ENCODE peak calls at places on chromosomes 3 and 15, in eight cellular contexts. One of them, this sample, is unnamed.

GRCh38 chr3:72916249-72916648 is 28.4 kb downstream of the GXYLT2 start:
- DNase-seq in Kasumi-1: no peak
- DNase-seq in psoas muscle: no peak
- DNase-seq in T-helper 17 cell: no peak
- DNase-seq in CD8-positive, alpha-beta memory T cell: no peak
- DNase-seq in pancreas: no peak
- DNase-seq in progenitor cell of endocrine pancreas: no peak
- DNase-seq in left ventricle myocardium superior: no peak
- DNase-seq in this sample: no peak

GRCh38 chr3:46183330-46183729 is 24.8 kb downstream of the CCR1 start:
- DNase-seq in Kasumi-1: peak
- DNase-seq in psoas muscle: no peak
- DNase-seq in T-helper 17 cell: no peak
- DNase-seq in CD8-positive, alpha-beta memory T cell: no peak
- DNase-seq in pancreas: no peak
- DNase-seq in progenitor cell of endocrine pancreas: no peak
- DNase-seq in left ventricle myocardium superior: no peak
- DNase-seq in this sample: no peak

GRCh38 chr3:155712008-155712407 is 32.9 kb downstream of the PLCH1 start:
- DNase-seq in Kasumi-1: no peak
- DNase-seq in psoas muscle: no peak
- DNase-seq in T-helper 17 cell: no peak
- DNase-seq in CD8-positive, alpha-beta memory T cell: no peak
- DNase-seq in pancreas: no peak
- DNase-seq in progenitor cell of endocrine pancreas: no peak
- DNase-seq in left ventricle myocardium superior: no peak
- DNase-seq in this sample: no peak

GRCh38 chr15:43274136-43274535 is 7.4 kb upstream of the TGM5 start:
- DNase-seq in Kasumi-1: no peak
- DNase-seq in psoas muscle: peak
- DNase-seq in T-helper 17 cell: no peak
- DNase-seq in CD8-positive, alpha-beta memory T cell: no peak
- DNase-seq in pancreas: peak
- DNase-seq in progenitor cell of endocrine pancreas: no peak
- DNase-seq in left ventricle myocardium superior: peak
- DNase-seq in this sample: no peak

GRCh38 chr15:58524247-58524646 is 92.5 kb downstream of the LIPC start:
- DNase-seq in Kasumi-1: no peak
- DNase-seq in psoas muscle: no peak
- DNase-seq in T-helper 17 cell: no peak
- DNase-seq in CD8-positive, alpha-beta memory T cell: no peak
- DNase-seq in pancreas: no peak
- DNase-seq in progenitor cell of endocrine pancreas: no peak
- DNase-seq in left ventricle myocardium superior: no peak
- DNase-seq in this sample: no peak

GRCh38 chr15:33149919-33150318 is 44.6 kb downstream of the FMN1 start:
- DNase-seq in Kasumi-1: no peak
- DNase-seq in psoas muscle: no peak
- DNase-seq in T-helper 17 cell: no peak
- DNase-seq in CD8-positive, alpha-beta memory T cell: no peak
- DNase-seq in pancreas: no peak
- DNase-seq in progenitor cell of endocrine pancreas: no peak
- DNase-seq in left ventricle myocardium superior: no peak
- DNase-seq in this sample: no peak

GRCh38 chr3:55405436-55405835 is 81.7 kb downstream of the WNT5A start:
- DNase-seq in Kasumi-1: no peak
- DNase-seq in psoas muscle: no peak
- DNase-seq in T-helper 17 cell: no peak
- DNase-seq in CD8-positive, alpha-beta memory T cell: no peak
- DNase-seq in pancreas: no peak
- DNase-seq in progenitor cell of endocrine pancreas: no peak
- DNase-seq in left ventricle myocardium superior: no peak
- DNase-seq in this sample: peak

GRCh38 chr3:174330303-174330702 is 528.8 kb upstream of the NAALADL2 start:
- DNase-seq in Kasumi-1: no peak
- DNase-seq in psoas muscle: no peak
- DNase-seq in T-helper 17 cell: no peak
- DNase-seq in CD8-positive, alpha-beta memory T cell: no peak
- DNase-seq in pancreas: no peak
- DNase-seq in progenitor cell of endocrine pancreas: no peak
- DNase-seq in left ventricle myocardium superior: no peak
- DNase-seq in this sample: no peak

GRCh38 chr3:11717301-11717700 is 73.6 kb upstream of the VGLL4 start:
- DNase-seq in Kasumi-1: no peak
- DNase-seq in psoas muscle: no peak
- DNase-seq in T-helper 17 cell: no peak
- DNase-seq in CD8-positive, alpha-beta memory T cell: no peak
- DNase-seq in pancreas: no peak
- DNase-seq in progenitor cell of endocrine pancreas: no peak
- DNase-seq in left ventricle myocardium superior: no peak
- DNase-seq in this sample: no peak

GRCh38 chr3:133938770-133939495 is 43.3 kb upstream of the RAB6B start:
- DNase-seq in Kasumi-1: no peak
- DNase-seq in psoas muscle: no peak
- DNase-seq in T-helper 17 cell: no peak
- DNase-seq in CD8-positive, alpha-beta memory T cell: no peak
- DNase-seq in pancreas: peak
- DNase-seq in progenitor cell of endocrine pancreas: no peak
- DNase-seq in left ventricle myocardium superior: no peak
- DNase-seq in this sample: no peak

GRCh38 chr3:55988905-55989304 is 479.4 kb downstream of the ERC2 start:
- DNase-seq in Kasumi-1: no peak
- DNase-seq in psoas muscle: no peak
- DNase-seq in T-helper 17 cell: no peak
- DNase-seq in CD8-positive, alpha-beta memory T cell: no peak
- DNase-seq in pancreas: no peak
- DNase-seq in progenitor cell of endocrine pancreas: no peak
- DNase-seq in left ventricle myocardium superior: no peak
- DNase-seq in this sample: no peak

GRCh38 chr3:140152851-140153640 is 218.1 kb downstream of the CLSTN2 start:
- DNase-seq in Kasumi-1: no peak
- DNase-seq in psoas muscle: no peak
- DNase-seq in T-helper 17 cell: no peak
- DNase-seq in CD8-positive, alpha-beta memory T cell: no peak
- DNase-seq in pancreas: no peak
- DNase-seq in progenitor cell of endocrine pancreas: no peak
- DNase-seq in left ventricle myocardium superior: peak
- DNase-seq in this sample: no peak

GRCh38 chr3:192570315-192570714 is 157.0 kb downstream of the FGF12 start:
- DNase-seq in Kasumi-1: no peak
- DNase-seq in psoas muscle: no peak
- DNase-seq in T-helper 17 cell: no peak
- DNase-seq in CD8-positive, alpha-beta memory T cell: no peak
- DNase-seq in pancreas: no peak
- DNase-seq in progenitor cell of endocrine pancreas: no peak
- DNase-seq in left ventricle myocardium superior: no peak
- DNase-seq in this sample: no peak

This sample was measured in neural crest cell.